ENCODE peak calls at places on chromosomes 1 and 21, in six cellular contexts. Y is fibroblast of villous mesenchyme, E is stomach, T is heart right ventricle, Z is pancreas, G is upper lobe of right lung. L is an unnamed sample.

GRCh38 chr1:45543599-45544417 is 6.8 kb upstream of the AKR1A1 start:
- DNase-seq in Y (no peak), E (peak), T (peak), Z (peak), G (peak), L (peak)

GRCh38 chr1:30790850-30791778 is 33.5 kb upstream of the LAPTM5 start:
- DNase-seq in Y (peak), E (no peak), T (no peak), Z (no peak), G (no peak), L (peak)

GRCh38 chr1:45033356-45033755 is 21.3 kb downstream of the UROD start:
- DNase-seq in Y (no peak), E (no peak), T (no peak), Z (no peak), G (no peak), L (peak)

GRCh38 chr1:46474580-46474979 is 15.1 kb upstream of the DMBX1 start:
- DNase-seq in Y (no peak), E (no peak), T (no peak), Z (no peak), G (no peak), L (no peak)

GRCh38 chr1:180953791-180954721 is 41.4 kb downstream of the KIAA1614 start:
- DNase-seq in Y (peak), E (peak), T (peak), Z (peak), G (peak), L (peak)

GRCh38 chr21:42829417-42829816 is 49.9 kb downstream of the WDR4 start:
- DNase-seq in Y (no peak), E (no peak), T (no peak), Z (no peak), G (peak), L (no peak)

GRCh38 chr1:54487571-54488050 is 60.4 kb upstream of the ACOT11 start:
- DNase-seq in Y (no peak), E (no peak), T (peak), Z (peak), G (peak), L (peak)

GRCh38 chr1:211292411-211292810 is 33.2 kb downstream of the RCOR3 start:
- DNase-seq in Y (no peak), E (no peak), T (no peak), Z (no peak), G (no peak), L (no peak)

GRCh38 chr1:170063109-170063826 is 11.2 kb downstream of the KIFAP3 start:
- DNase-seq in Y (no peak), E (no peak), T (no peak), Z (no peak), G (no peak), L (no peak)

GRCh38 chr1:93433407-93433961 is 14.4 kb upstream of the FNBP1L start:
- DNase-seq in Y (no peak), E (peak), T (no peak), Z (no peak), G (peak), L (no peak)

GRCh38 chr1:235632538-235633219 is 16.9 kb downstream of the GNG4 start:
- DNase-seq in Y (peak), E (no peak), T (no peak), Z (no peak), G (no peak), L (peak)

GRCh38 chr1:244444854-244445253 is 6.9 kb downstream of the ADSS2 start:
- DNase-seq in Y (no peak), E (no peak), T (no peak), Z (no peak), G (no peak), L (no peak)

GRCh38 chr1:156097499-156098178 is 15.4 kb upstream of the MEX3A start:
- DNase-seq in Y (no peak), E (no peak), T (no peak), Z (no peak), G (no peak), L (no peak)

GRCh38 chr21:39451332-39452206 is at the start of gene SH3BGR:
- DNase-seq in Y (no peak), E (no peak), T (peak), Z (peak), G (peak), L (no peak)

GRCh38 chr1:54959241-54959640 is 21.2 kb upstream of the TMEM61 start:
- DNase-seq in Y (peak), E (no peak), T (no peak), Z (no peak), G (no peak), L (no peak)

GRCh38 chr21:30104246-30104645 is 62.4 kb downstream of the CLDN17 start:
- DNase-seq in Y (no peak), E (no peak), T (no peak), Z (no peak), G (no peak), L (no peak)

GRCh38 chr21:17679002-17679600 is 66.4 kb upstream of the BTG3 start:
- DNase-seq in Y (peak), E (no peak), T (no peak), Z (no peak), G (no peak), L (peak)

GRCh38 chr1:228081144-228081543 is 1.4 kb upstream of the ARF1 start:
- DNase-seq in Y (no peak), E (no peak), T (no peak), Z (no peak), G (peak), L (no peak)

GRCh38 chr1:206489980-206490534 is 17.3 kb upstream of the RASSF5 start:
- DNase-seq in Y (peak), E (peak), T (peak), Z (peak), G (peak), L (peak)

GRCh38 chr1:99766378-99766800 is at the start of gene FRRS1:
- DNase-seq in Y (peak), E (peak), T (peak), Z (peak), G (peak), L (peak)

GRCh38 chr1:31663622-31664452 is 19.2 kb upstream of the PEF1 start:
- DNase-seq in Y (peak), E (peak), T (peak), Z (peak), G (peak), L (peak)

GRCh38 chr1:63000508-63000907 is 216.6 kb downstream of the ATG4C start:
- DNase-seq in Y (no peak), E (no peak), T (no peak), Z (no peak), G (no peak), L (no peak)

GRCh38 chr1:26278303-26278702 is 1.6 kb upstream of the SH3BGRL3 start:
- DNase-seq in Y (peak), E (peak), T (no peak), Z (no peak), G (no peak), L (no peak)

GRCh38 chr1:165717918-165718515 is 19.7 kb upstream of the ALDH9A1 start:
- DNase-seq in Y (peak), E (peak), T (peak), Z (peak), G (no peak), L (peak)
- TF ChIP-seq CTCF in Y (peak), E (peak), T (peak), Z (peak), G (peak), L (peak)

GRCh38 chr1:204751883-204752687 is 66.5 kb upstream of the LRRN2 start:
- DNase-seq in Y (no peak), E (no peak), T (no peak), Z (no peak), G (no peak), L (no peak)
- TF ChIP-seq CTCF in Y (no peak), E (no peak), T (no peak), Z (no peak), G (no peak), L (no peak)

GRCh38 chr1:72186733-72187307 is 95.5 kb downstream of the NEGR1 start:
- DNase-seq in Y (peak), E (no peak), T (no peak), Z (no peak), G (no peak), L (no peak)
- TF ChIP-seq CTCF in Y (peak), E (no peak), T (peak), Z (no peak), G (peak), L (no peak)

DNA sequence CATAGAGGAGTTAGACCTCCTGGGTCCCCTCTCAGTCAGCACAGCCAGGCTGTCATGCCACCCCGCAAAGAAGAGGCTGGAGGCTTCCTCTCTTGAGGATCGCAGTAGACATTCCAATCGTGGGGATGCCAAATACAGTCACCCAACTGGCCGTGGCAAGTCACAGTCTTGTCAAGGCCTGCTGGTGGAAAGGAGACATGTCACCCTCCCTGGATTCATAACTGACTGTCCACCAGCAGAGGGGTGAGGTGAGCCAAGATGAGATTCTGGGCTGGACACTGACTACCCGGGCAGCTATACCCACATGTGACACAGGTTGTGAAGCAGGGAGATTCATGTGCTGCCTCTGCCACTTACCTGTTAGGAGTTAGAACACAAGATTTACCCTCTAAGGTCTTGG is 123.5 kb upstream of the NGF start:
- DNase-seq in Y (no peak), E (no peak), T (no peak), Z (no peak), G (no peak), L (no peak)
- TF ChIP-seq CTCF in Y (no peak), E (no peak), T (no peak), Z (no peak), G (no peak), L (no peak)

GRCh38 chr21:32887026-32887425 is 115.5 kb upstream of the PAXBP1 start:
- DNase-seq in Y (no peak), E (no peak), T (no peak), Z (no peak), G (no peak), L (no peak)

GRCh38 chr21:32886339-32886738 is 114.8 kb upstream of the PAXBP1 start:
- DNase-seq in Y (peak), E (no peak), T (no peak), Z (no peak), G (no peak), L (no peak)

GRCh38 chr21:32888971-32889370 is 117.4 kb upstream of the PAXBP1 start:
- DNase-seq in Y (no peak), E (no peak), T (no peak), Z (no peak), G (no peak), L (no peak)

GRCh38 chr21:32881458-32881857 is 109.9 kb upstream of the PAXBP1 start:
- DNase-seq in Y (no peak), E (no peak), T (no peak), Z (no peak), G (no peak), L (no peak)

GRCh38 chr21:32884062-32884461 is 112.5 kb upstream of the PAXBP1 start:
- DNase-seq in Y (no peak), E (no peak), T (no peak), Z (no peak), G (no peak), L (no peak)
- TF ChIP-seq CTCF in Y (no peak), E (no peak), T (no peak), Z (no peak), G (no peak), L (no peak)

GRCh38 chr1:22143065-22143514 is at the start of gene WNT4:
- DNase-seq in Y (peak), E (peak), T (no peak), Z (peak), G (peak), L (peak)
- TF ChIP-seq CTCF in Y (no peak), E (no peak), T (peak), Z (no peak), G (no peak), L (peak)

GRCh38 chr1:200894712-200895447 is at the start of gene INAVA:
- DNase-seq in Y (no peak), E (peak), T (no peak), Z (peak), G (peak), L (no peak)
- TF ChIP-seq CTCF in Y (no peak), E (no peak), T (no peak), Z (no peak), G (no peak), L (no peak)

GRCh38 chr1:186498695-186499389 is 37.9 kb upstream of the PDC start:
- DNase-seq in Y (peak), E (no peak), T (no peak), Z (no peak), G (no peak), L (no peak)
- TF ChIP-seq CTCF in Y (no peak), E (no peak), T (no peak), Z (no peak), G (no peak), L (no peak)

L was measured in GM13977.